ENCODE peak calls at places on chromosomes 12 and 14, in seven cellular contexts. One of them, this sample, is unnamed.

GRCh38 chr12:8011331-8011730 is 21.2 kb upstream of the FOXJ2 start:
- DNase-seq in endothelial cell of umbilical vein: peak; percentile 76
- DNase-seq in CD4-positive, alpha-beta T cell: no peak
- DNase-seq in CD8-positive, alpha-beta T cell: no peak
- DNase-seq in WERI-Rb-1: no peak
- DNase-seq in neural progenitor cell: no peak
- DNase-seq in lung: no peak
- DNase-seq in this sample: no peak

GRCh38 chr12:69966409-69966808 is 141.4 kb downstream of the MYRFL start:
- DNase-seq in endothelial cell of umbilical vein: no peak
- DNase-seq in CD4-positive, alpha-beta T cell: no peak
- DNase-seq in CD8-positive, alpha-beta T cell: no peak
- DNase-seq in WERI-Rb-1: no peak
- DNase-seq in neural progenitor cell: no peak
- DNase-seq in lung: no peak
- DNase-seq in this sample: no peak

GRCh38 chr12:96255077-96255476 is 60.9 kb downstream of the ELK3 start:
- DNase-seq in endothelial cell of umbilical vein: peak; percentile 99
- DNase-seq in CD4-positive, alpha-beta T cell: no peak
- DNase-seq in CD8-positive, alpha-beta T cell: no peak
- DNase-seq in WERI-Rb-1: no peak
- DNase-seq in neural progenitor cell: no peak
- DNase-seq in lung: peak; percentile 60
- DNase-seq in this sample: no peak

GRCh38 chr12:77238368-77238767 is 173.0 kb upstream of the E2F7 start:
- DNase-seq in endothelial cell of umbilical vein: peak; percentile 64
- DNase-seq in CD4-positive, alpha-beta T cell: no peak
- DNase-seq in CD8-positive, alpha-beta T cell: no peak
- DNase-seq in WERI-Rb-1: no peak
- DNase-seq in neural progenitor cell: no peak
- DNase-seq in lung: no peak
- DNase-seq in this sample: no peak

GRCh38 chr14:21476526-21476924 is 234 bp downstream of the RAB2B start:
- DNase-seq in endothelial cell of umbilical vein: no peak
- DNase-seq in CD4-positive, alpha-beta T cell: peak; percentile 74
- DNase-seq in CD8-positive, alpha-beta T cell: peak; percentile 83
- DNase-seq in WERI-Rb-1: no peak
- DNase-seq in neural progenitor cell: peak; percentile 85
- DNase-seq in lung: peak; percentile 90
- DNase-seq in this sample: peak; percentile 86

GRCh38 chr12:49578471-49579112 is 10.7 kb upstream of the MCRS1 start:
- DNase-seq in endothelial cell of umbilical vein: no peak
- DNase-seq in CD4-positive, alpha-beta T cell: no peak
- DNase-seq in CD8-positive, alpha-beta T cell: no peak
- DNase-seq in WERI-Rb-1: peak; percentile 93
- DNase-seq in neural progenitor cell: peak; percentile 89
- DNase-seq in lung: no peak
- DNase-seq in this sample: no peak

GRCh38 chr14:22561661-22562579 is 27.1 kb downstream of the DAD1 start:
- DNase-seq in endothelial cell of umbilical vein: peak; percentile 70
- DNase-seq in CD4-positive, alpha-beta T cell: peak; percentile 66
- DNase-seq in CD8-positive, alpha-beta T cell: peak; percentile 79
- DNase-seq in WERI-Rb-1: no peak
- DNase-seq in neural progenitor cell: no peak
- DNase-seq in lung: peak; percentile 70
- DNase-seq in this sample: peak; percentile 73

GRCh38 chr14:35927727-35928126 is 101.6 kb downstream of the BRMS1L start:
- DNase-seq in endothelial cell of umbilical vein: no peak
- DNase-seq in CD4-positive, alpha-beta T cell: no peak
- DNase-seq in CD8-positive, alpha-beta T cell: no peak
- DNase-seq in WERI-Rb-1: no peak
- DNase-seq in neural progenitor cell: no peak
- DNase-seq in lung: no peak
- DNase-seq in this sample: no peak

GRCh38 chr14:59632381-59632780 is 55.8 kb upstream of the CCDC175 start:
- DNase-seq in endothelial cell of umbilical vein: peak; percentile 24
- DNase-seq in CD4-positive, alpha-beta T cell: no peak
- DNase-seq in CD8-positive, alpha-beta T cell: no peak
- DNase-seq in WERI-Rb-1: peak; percentile 63
- DNase-seq in neural progenitor cell: peak; percentile 74
- DNase-seq in lung: no peak
- DNase-seq in this sample: no peak

DNA sequence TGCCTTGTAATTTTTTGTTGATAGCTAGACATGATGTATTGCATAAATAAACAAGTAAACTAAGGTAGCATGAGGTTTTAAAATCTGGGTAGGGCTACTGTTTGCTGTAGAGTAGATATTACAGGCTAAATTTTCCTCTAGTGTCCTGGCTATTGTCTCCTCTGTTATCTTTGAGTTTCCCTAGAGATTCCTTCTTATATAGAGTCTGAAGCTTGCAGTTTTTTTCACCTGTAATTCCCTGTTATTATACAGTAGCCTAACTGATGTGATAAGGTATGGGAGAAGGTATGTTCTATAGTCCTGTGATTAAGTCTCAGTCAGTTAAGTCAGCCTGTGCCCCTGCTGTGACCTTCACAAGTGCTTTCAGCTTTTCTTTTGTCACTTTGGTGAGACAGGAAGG is 9.5 kb downstream of the ETFBKMT start:
- DNase-seq in endothelial cell of umbilical vein: no peak
- DNase-seq in CD4-positive, alpha-beta T cell: no peak
- DNase-seq in CD8-positive, alpha-beta T cell: no peak
- DNase-seq in WERI-Rb-1: no peak
- DNase-seq in neural progenitor cell: no peak
- DNase-seq in lung: no peak
- DNase-seq in this sample: no peak
- H3K9me3 ChIP-seq in endothelial cell of umbilical vein: no peaks in the 10 kb centered on the region
- H3K9me3 ChIP-seq in CD4-positive, alpha-beta T cell: peaks cover 8% of the 10 kb centered on the region
- H3K9me3 ChIP-seq in CD8-positive, alpha-beta T cell: no peaks in the 10 kb centered on the region
- H3K9me3 ChIP-seq in WERI-Rb-1: peaks cover 8% of the 10 kb centered on the region
- H3K9me3 ChIP-seq in neural progenitor cell: peaks cover 9% of the 10 kb centered on the region
- H3K9me3 ChIP-seq in lung: peaks cover 2% of the 10 kb centered on the region
- H3K9me3 ChIP-seq in this sample: peaks cover 9% of the 10 kb centered on the region

GRCh38 chr12:34335819-34336262 is 313.5 kb downstream of the ALG10 start:
- DNase-seq in endothelial cell of umbilical vein: no peak
- DNase-seq in CD4-positive, alpha-beta T cell: no peak
- DNase-seq in CD8-positive, alpha-beta T cell: no peak
- DNase-seq in WERI-Rb-1: no peak
- DNase-seq in neural progenitor cell: no peak
- DNase-seq in lung: no peak
- DNase-seq in this sample: no peak

GRCh38 chr12:34336619-34337465 is 314.5 kb downstream of the ALG10 start:
- DNase-seq in endothelial cell of umbilical vein: no peak
- DNase-seq in CD4-positive, alpha-beta T cell: no peak
- DNase-seq in CD8-positive, alpha-beta T cell: no peak
- DNase-seq in WERI-Rb-1: no peak
- DNase-seq in neural progenitor cell: no peak
- DNase-seq in lung: no peak
- DNase-seq in this sample: no peak

GRCh38 chr12:34334953-34335743 is 312.9 kb downstream of the ALG10 start:
- DNase-seq in endothelial cell of umbilical vein: no peak
- DNase-seq in CD4-positive, alpha-beta T cell: no peak
- DNase-seq in CD8-positive, alpha-beta T cell: no peak
- DNase-seq in WERI-Rb-1: no peak
- DNase-seq in neural progenitor cell: no peak
- DNase-seq in lung: no peak
- DNase-seq in this sample: no peak

GRCh38 chr12:34333337-34333736 is 311.0 kb downstream of the ALG10 start:
- DNase-seq in endothelial cell of umbilical vein: no peak
- DNase-seq in CD4-positive, alpha-beta T cell: no peak
- DNase-seq in CD8-positive, alpha-beta T cell: no peak
- DNase-seq in WERI-Rb-1: no peak
- DNase-seq in neural progenitor cell: no peak
- DNase-seq in lung: no peak
- DNase-seq in this sample: no peak

GRCh38 chr12:34334538-34334937 is 312.2 kb downstream of the ALG10 start:
- DNase-seq in endothelial cell of umbilical vein: no peak
- DNase-seq in CD4-positive, alpha-beta T cell: no peak
- DNase-seq in CD8-positive, alpha-beta T cell: no peak
- DNase-seq in WERI-Rb-1: no peak
- DNase-seq in neural progenitor cell: no peak
- DNase-seq in lung: no peak
- DNase-seq in this sample: no peak
- H3K9me3 ChIP-seq in endothelial cell of umbilical vein: peaks cover 3% of the 10 kb centered on the region
- H3K9me3 ChIP-seq in CD4-positive, alpha-beta T cell: peaks cover 8% of the 10 kb centered on the region
- H3K9me3 ChIP-seq in CD8-positive, alpha-beta T cell: no peaks in the 10 kb centered on the region
- H3K9me3 ChIP-seq in WERI-Rb-1: no peaks in the 10 kb centered on the region
- H3K9me3 ChIP-seq in neural progenitor cell: peaks cover 4% of the 10 kb centered on the region
- H3K9me3 ChIP-seq in lung: peaks cover 55% of the 10 kb centered on the region
- H3K9me3 ChIP-seq in this sample: no peaks in the 10 kb centered on the region

GRCh38 chr12:34396861-34397590 is 374.7 kb downstream of the ALG10 start:
- DNase-seq in endothelial cell of umbilical vein: no peak
- DNase-seq in CD4-positive, alpha-beta T cell: no peak
- DNase-seq in CD8-positive, alpha-beta T cell: peak; percentile 4
- DNase-seq in WERI-Rb-1: peak; percentile 1
- DNase-seq in neural progenitor cell: no peak
- DNase-seq in lung: peak; percentile 25
- DNase-seq in this sample: no peak

GRCh38 chr12:34397591-34398365 is 375.5 kb downstream of the ALG10 start:
- DNase-seq in endothelial cell of umbilical vein: no peak
- DNase-seq in CD4-positive, alpha-beta T cell: no peak
- DNase-seq in CD8-positive, alpha-beta T cell: peak; percentile 4
- DNase-seq in WERI-Rb-1: no peak
- DNase-seq in neural progenitor cell: no peak
- DNase-seq in lung: peak; percentile 17
- DNase-seq in this sample: peak; percentile 3

GRCh38 chr12:34394211-34395055 is 372.1 kb downstream of the ALG10 start:
- DNase-seq in endothelial cell of umbilical vein: no peak
- DNase-seq in CD4-positive, alpha-beta T cell: no peak
- DNase-seq in CD8-positive, alpha-beta T cell: peak; percentile 6
- DNase-seq in WERI-Rb-1: peak; percentile 1
- DNase-seq in neural progenitor cell: no peak
- DNase-seq in lung: no peak
- DNase-seq in this sample: peak; percentile 4

GRCh38 chr12:34395056-34396005 is 373.0 kb downstream of the ALG10 start:
- DNase-seq in endothelial cell of umbilical vein: no peak
- DNase-seq in CD4-positive, alpha-beta T cell: no peak
- DNase-seq in CD8-positive, alpha-beta T cell: peak; percentile 7
- DNase-seq in WERI-Rb-1: no peak
- DNase-seq in neural progenitor cell: no peak
- DNase-seq in lung: peak; percentile 21
- DNase-seq in this sample: no peak

DNA sequence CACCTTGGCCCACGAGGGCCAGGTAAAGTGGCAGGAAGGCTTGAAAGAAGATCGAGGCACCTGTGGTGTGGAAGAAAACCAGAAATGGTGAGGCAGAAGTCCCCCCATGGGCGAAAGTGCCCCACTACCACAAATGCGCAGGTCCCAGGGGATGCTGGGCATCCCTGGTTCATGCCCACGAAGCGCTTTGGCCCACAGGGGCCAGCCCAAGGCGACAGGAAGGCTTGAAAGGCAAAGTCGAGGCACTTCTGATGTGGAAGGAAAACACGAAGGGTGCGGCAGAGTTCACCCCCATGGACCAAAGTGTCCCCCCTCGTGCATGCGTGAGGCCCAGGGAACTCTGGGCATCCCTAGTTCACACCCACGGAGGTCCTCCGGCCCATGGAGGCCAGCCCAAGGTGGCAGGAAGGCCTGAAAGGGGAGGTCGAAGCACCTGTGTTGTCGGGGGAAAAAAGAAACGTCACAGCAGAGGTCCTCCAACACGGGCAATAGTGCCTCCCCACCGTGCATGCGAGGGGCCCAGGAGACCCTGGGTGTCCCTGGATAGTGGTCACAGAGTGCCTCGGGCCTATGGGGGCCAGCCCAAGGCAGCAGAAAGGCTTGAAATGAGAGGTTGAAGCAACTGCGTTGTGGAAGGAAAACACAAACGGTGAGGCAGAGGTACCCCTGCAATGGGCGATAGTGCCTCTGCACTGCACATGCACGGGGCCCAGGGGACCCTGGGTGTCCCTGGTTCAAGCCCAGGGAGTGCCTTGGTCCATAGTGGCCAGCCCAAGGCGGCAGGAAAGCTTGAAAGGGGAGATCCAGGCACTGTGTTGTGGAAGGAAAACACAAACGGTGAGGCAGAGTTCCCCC is 373.9 kb downstream of the ALG10 start:
- DNase-seq in endothelial cell of umbilical vein: no peak
- DNase-seq in CD4-positive, alpha-beta T cell: no peak
- DNase-seq in CD8-positive, alpha-beta T cell: peak; percentile 7
- DNase-seq in WERI-Rb-1: peak; percentile 1
- DNase-seq in neural progenitor cell: no peak
- DNase-seq in lung: peak; percentile 20
- DNase-seq in this sample: no peak
- H3K9me3 ChIP-seq in endothelial cell of umbilical vein: peaks cover 2% of the 10 kb centered on the region
- H3K9me3 ChIP-seq in CD4-positive, alpha-beta T cell: peaks cover 23% of the 10 kb centered on the region
- H3K9me3 ChIP-seq in CD8-positive, alpha-beta T cell: no peaks in the 10 kb centered on the region
- H3K9me3 ChIP-seq in WERI-Rb-1: peaks cover 2% of the 10 kb centered on the region
- H3K9me3 ChIP-seq in neural progenitor cell: no peaks in the 10 kb centered on the region
- H3K9me3 ChIP-seq in lung: peaks cover 96% of the 10 kb centered on the region
- H3K9me3 ChIP-seq in this sample: no peaks in the 10 kb centered on the region

GRCh38 chr14:89144642-89145041 is 272.4 kb downstream of the FOXN3 start:
- DNase-seq in endothelial cell of umbilical vein: no peak
- DNase-seq in CD4-positive, alpha-beta T cell: no peak
- DNase-seq in CD8-positive, alpha-beta T cell: no peak
- DNase-seq in WERI-Rb-1: no peak
- DNase-seq in neural progenitor cell: no peak
- DNase-seq in lung: no peak
- DNase-seq in this sample: no peak

GRCh38 chr14:89144066-89144465 is 273.0 kb downstream of the FOXN3 start:
- DNase-seq in endothelial cell of umbilical vein: no peak
- DNase-seq in CD4-positive, alpha-beta T cell: no peak
- DNase-seq in CD8-positive, alpha-beta T cell: no peak
- DNase-seq in WERI-Rb-1: no peak
- DNase-seq in neural progenitor cell: no peak
- DNase-seq in lung: no peak
- DNase-seq in this sample: no peak

GRCh38 chr14:89139404-89140247 is 277.4 kb downstream of the FOXN3 start:
- DNase-seq in endothelial cell of umbilical vein: no peak
- DNase-seq in CD4-positive, alpha-beta T cell: no peak
- DNase-seq in CD8-positive, alpha-beta T cell: no peak
- DNase-seq in WERI-Rb-1: no peak
- DNase-seq in neural progenitor cell: no peak
- DNase-seq in lung: no peak
- DNase-seq in this sample: no peak

GRCh38 chr14:89143595-89143994 is 273.4 kb downstream of the FOXN3 start:
- DNase-seq in endothelial cell of umbilical vein: no peak
- DNase-seq in CD4-positive, alpha-beta T cell: no peak
- DNase-seq in CD8-positive, alpha-beta T cell: no peak
- DNase-seq in WERI-Rb-1: no peak
- DNase-seq in neural progenitor cell: no peak
- DNase-seq in lung: no peak
- DNase-seq in this sample: no peak

GRCh38 chr14:89141862-89142261 is 275.2 kb downstream of the FOXN3 start:
- DNase-seq in endothelial cell of umbilical vein: no peak
- DNase-seq in CD4-positive, alpha-beta T cell: no peak
- DNase-seq in CD8-positive, alpha-beta T cell: no peak
- DNase-seq in WERI-Rb-1: no peak
- DNase-seq in neural progenitor cell: no peak
- DNase-seq in lung: no peak
- DNase-seq in this sample: no peak
- H3K9me3 ChIP-seq in endothelial cell of umbilical vein: no peaks in the 10 kb centered on the region
- H3K9me3 ChIP-seq in CD4-positive, alpha-beta T cell: peaks cover 3% of the 10 kb centered on the region
- H3K9me3 ChIP-seq in CD8-positive, alpha-beta T cell: no peaks in the 10 kb centered on the region
- H3K9me3 ChIP-seq in WERI-Rb-1: no peaks in the 10 kb centered on the region
- H3K9me3 ChIP-seq in neural progenitor cell: no peaks in the 10 kb centered on the region
- H3K9me3 ChIP-seq in lung: peaks cover 5% of the 10 kb centered on the region
- H3K9me3 ChIP-seq in this sample: no peaks in the 10 kb centered on the region

DNA sequence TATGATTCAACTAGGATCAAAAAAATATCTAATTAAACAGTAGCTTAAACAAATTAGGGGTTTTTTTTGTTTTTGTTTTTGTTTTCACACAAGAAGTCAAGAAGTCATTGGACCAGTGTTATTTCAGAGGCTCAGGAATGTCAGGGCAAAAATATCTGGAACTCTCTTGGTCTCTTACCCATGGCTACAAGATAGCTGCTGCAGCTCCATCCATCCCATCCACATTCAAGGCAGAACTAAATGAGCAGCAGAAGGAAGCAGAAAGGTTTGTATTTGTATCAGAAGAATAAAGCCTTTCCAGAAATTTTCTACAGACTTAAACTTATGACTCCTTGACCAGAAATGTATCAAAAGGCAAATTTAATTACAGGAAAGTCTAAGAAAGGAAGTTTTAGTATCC is 33.8 kb upstream of the BCL2L14 start:
- DNase-seq in endothelial cell of umbilical vein: no peak
- DNase-seq in CD4-positive, alpha-beta T cell: no peak
- DNase-seq in CD8-positive, alpha-beta T cell: no peak
- DNase-seq in WERI-Rb-1: no peak
- DNase-seq in neural progenitor cell: no peak
- DNase-seq in lung: no peak
- DNase-seq in this sample: no peak
- H3K9me3 ChIP-seq in endothelial cell of umbilical vein: no peaks in the 10 kb centered on the region
- H3K9me3 ChIP-seq in CD4-positive, alpha-beta T cell: no peaks in the 10 kb centered on the region
- H3K9me3 ChIP-seq in CD8-positive, alpha-beta T cell: no peaks in the 10 kb centered on the region
- H3K9me3 ChIP-seq in WERI-Rb-1: no peaks in the 10 kb centered on the region
- H3K9me3 ChIP-seq in neural progenitor cell: no peaks in the 10 kb centered on the region
- H3K9me3 ChIP-seq in lung: no peaks in the 10 kb centered on the region
- H3K9me3 ChIP-seq in this sample: no peaks in the 10 kb centered on the region

This sample was measured in T-helper 17 cell.